ENCODE peak calls at places on chromosomes 2 and 18, in seven cellular contexts. Z, P, Q, D, I, O and G are unnamed samples. For H3K4me1, the result is how much of the 10 kb centered on the place peaks cover.

GRCh38 chr2:144331652-144332355 is 188.1 kb downstream of the ZEB2 start:
- DNase-seq in Z (no peak), D (peak), Q (no peak), I (peak), P (no peak), O (no peak), G (no peak)

GRCh38 chr18:12744103-12744502 is 41.3 kb downstream of the PSMG2 start:
- DNase-seq in O (no peak), I (peak), D (peak), Q (no peak), P (no peak), Z (no peak), G (peak)

GRCh38 chr2:74414913-74415761 is 6.3 kb downstream of the C2orf81 start:
- DNase-seq in P (peak), D (peak), Q (no peak), O (peak), I (peak), Z (peak), G (peak)

GRCh38 chr2:9156483-9156882 is 50.1 kb upstream of the ASAP2 start:
- DNase-seq in Q (no peak), O (no peak), P (no peak), Z (no peak), I (no peak), D (no peak), G (no peak)

GRCh38 chr2:58879834-58880233 is 638.7 kb upstream of the FANCL start:
- DNase-seq in Z (no peak), I (no peak), O (no peak), D (no peak), Q (no peak), P (no peak), G (no peak)

GRCh38 chr2:241304039-241304670 is 11.3 kb downstream of the HDLBP start:
- DNase-seq in P (no peak), I (no peak), Z (no peak), Q (no peak), D (no peak), O (no peak), G (no peak)

GRCh38 chr18:67710639-67711038 is 194.1 kb upstream of the DSEL start:
- DNase-seq in P (no peak), O (no peak), Z (no peak), Q (no peak), D (no peak), I (peak), G (no peak)

GRCh38 chr2:73985318-73986084 is 791 bp downstream of the TET3 start:
- DNase-seq in I (peak), O (peak), D (no peak), P (peak), Z (peak), Q (no peak), G (peak)

GRCh38 chr2:112463256-112463655 is 18.7 kb upstream of the TTL start:
- DNase-seq in P (no peak), O (no peak), Q (no peak), Z (no peak), D (no peak), I (no peak), G (no peak)

GRCh38 chr2:112462178-112462577 is 19.8 kb upstream of the TTL start:
- DNase-seq in P (no peak), O (no peak), Z (no peak), D (no peak), I (no peak), Q (no peak), G (no peak)

GRCh38 chr2:112465373-112465772 is 16.6 kb upstream of the TTL start:
- DNase-seq in Z (no peak), P (no peak), O (no peak), Q (no peak), I (peak), D (peak), G (no peak)
- TF ChIP-seq CTCF in Z (no peak), P (no peak), O (peak), Q (no peak), I (peak), D (peak), G (peak)

GRCh38 chr2:60440080-60440753 is 113.2 kb downstream of the BCL11A start:
- DNase-seq in I (no peak), Z (no peak), O (no peak), P (no peak), Q (no peak), D (no peak), G (no peak)
- H3K4me1 ChIP-seq in I (under half), Z (under half), O (under half), P (under half), Q (under half), D (under half), G (under half)

GRCh38 chr2:70202236-70202806 is 11.5 kb upstream of the C2orf42 start:
- DNase-seq in O (no peak), I (no peak), P (no peak), Z (no peak), Q (no peak), D (no peak), G (no peak)

GRCh38 chr2:70201831-70202230 is 11.0 kb upstream of the C2orf42 start:
- DNase-seq in O (no peak), Z (no peak), D (no peak), I (no peak), P (no peak), Q (no peak), G (no peak)

GRCh38 chr2:70201225-70201768 is 10.5 kb upstream of the C2orf42 start:
- DNase-seq in Z (no peak), I (no peak), P (no peak), D (no peak), Q (no peak), O (no peak), G (no peak)

GRCh38 chr2:70203086-70203485 is 12.3 kb upstream of the C2orf42 start:
- DNase-seq in Q (no peak), O (no peak), I (no peak), P (no peak), D (no peak), Z (no peak), G (no peak)

GRCh38 chr2:70204452-70204851 is 13.6 kb upstream of the C2orf42 start:
- DNase-seq in P (no peak), Q (no peak), I (no peak), O (no peak), D (no peak), Z (no peak), G (no peak)
- H3K4me3 ChIP-seq in P (no peak), Q (no peak), I (no peak), O (no peak), D (no peak), Z (no peak), G (no peak)

GRCh38 chr2:176093889-176094232 is 1.3 kb downstream of the HOXD13 start:
- DNase-seq in D (no peak), I (no peak), O (no peak), Z (no peak), Q (no peak), P (no peak), G (no peak)

GRCh38 chr2:176091329-176092258 is 927 bp upstream of the HOXD13 start:
- DNase-seq in Z (no peak), Q (no peak), O (no peak), D (no peak), I (peak), P (no peak), G (no peak)

GRCh38 chr2:176092270-176093144 is at the start of gene HOXD13:
- DNase-seq in O (no peak), Q (no peak), P (peak), I (peak), D (no peak), Z (no peak), G (peak)

GRCh38 chr2:176094307-176094706 is 1.8 kb downstream of the HOXD13 start:
- DNase-seq in O (no peak), D (no peak), P (no peak), Z (no peak), I (no peak), Q (no peak), G (no peak)

DNA sequence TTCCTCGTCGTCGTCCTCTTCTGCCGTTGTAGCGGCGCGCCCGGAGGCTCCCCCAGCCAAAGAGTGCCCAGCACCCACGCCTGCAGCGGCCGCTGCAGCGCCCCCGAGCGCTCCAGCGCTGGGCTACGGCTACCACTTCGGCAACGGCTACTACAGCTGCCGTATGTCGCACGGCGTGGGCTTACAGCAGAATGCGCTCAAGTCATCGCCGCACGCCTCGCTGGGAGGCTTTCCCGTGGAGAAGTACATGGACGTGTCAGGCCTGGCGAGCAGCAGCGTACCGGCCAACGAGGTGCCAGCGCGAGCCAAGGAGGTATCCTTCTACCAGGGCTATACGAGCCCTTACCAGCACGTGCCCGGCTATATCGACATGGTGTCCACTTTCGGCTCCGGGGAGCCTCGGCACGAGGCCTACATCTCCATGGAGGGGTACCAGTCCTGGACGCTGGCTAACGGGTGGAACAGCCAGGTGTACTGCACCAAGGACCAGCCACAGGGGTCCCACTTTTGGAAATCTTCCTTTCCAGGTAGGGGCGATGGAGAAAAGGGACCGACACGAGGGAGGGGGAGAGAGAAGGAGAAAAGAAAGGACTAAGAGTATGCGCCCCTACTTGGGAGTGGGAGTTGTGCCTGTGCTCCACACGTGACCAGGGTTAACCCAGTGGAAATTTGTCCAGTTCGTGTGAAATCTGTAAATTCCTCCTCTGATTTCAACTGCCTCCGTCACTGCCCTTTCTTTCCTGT is 796 bp downstream of the HOXD13 start:
- DNase-seq in I (no peak), P (peak), D (no peak), O (no peak), Q (no peak), Z (no peak), G (no peak)
- TF ChIP-seq CTCF in I (no peak), P (no peak), D (no peak), O (no peak), Q (no peak), Z (no peak), G (no peak)

GRCh38 chr2:20577495-20578235 is 73.2 kb downstream of the HS1BP3 start:
- DNase-seq in I (no peak), Q (no peak), Z (no peak), P (peak), O (peak), D (peak), G (no peak)

GRCh38 chr2:20578895-20579825 is 71.7 kb downstream of the HS1BP3 start:
- DNase-seq in O (peak), I (peak), Q (peak), Z (no peak), P (peak), D (peak), G (peak)

GRCh38 chr2:20576598-20577115 is 74.2 kb downstream of the HS1BP3 start:
- DNase-seq in P (no peak), O (no peak), I (no peak), Q (peak), Z (no peak), D (no peak), G (no peak)

GRCh38 chr2:20579866-20580265 is 71.0 kb downstream of the HS1BP3 start:
- DNase-seq in O (peak), Z (no peak), P (peak), D (no peak), I (no peak), Q (peak), G (peak)

DNA sequence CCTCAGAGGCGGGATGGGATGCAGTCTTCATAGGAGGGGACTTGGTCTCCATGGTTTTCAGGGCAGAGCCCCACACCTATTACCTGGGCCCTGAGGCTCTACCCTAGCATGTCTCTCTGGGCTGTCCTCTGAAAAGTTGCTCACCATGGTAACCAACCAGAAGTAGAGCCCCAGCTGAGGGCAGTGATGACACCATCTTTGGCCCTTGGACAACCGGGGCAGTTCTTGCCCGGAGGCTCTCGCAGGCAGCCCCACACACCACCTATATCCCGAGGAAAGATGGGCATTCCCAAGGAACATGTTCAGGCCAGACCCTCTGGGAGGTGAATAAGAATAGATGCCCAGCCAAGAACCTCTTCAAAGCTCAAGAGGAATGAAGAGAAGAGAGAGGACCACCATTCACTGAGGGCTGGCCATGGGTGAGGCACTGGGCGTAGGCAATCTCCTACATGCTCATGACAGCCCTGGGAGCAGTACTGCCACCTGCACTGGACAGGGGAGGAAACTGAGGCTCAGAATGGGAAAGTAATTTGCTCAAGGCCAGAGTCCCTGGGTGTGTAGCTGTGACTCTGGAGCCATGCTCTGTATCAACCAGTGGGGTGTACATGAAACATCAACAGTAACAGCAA is 72.5 kb downstream of the HS1BP3 start:
- DNase-seq in O (peak), D (no peak), Q (no peak), P (no peak), Z (no peak), I (no peak), G (no peak)
- H3K4me1 ChIP-seq in O (half or more), D (under half), Q (under half), P (half or more), Z (under half), I (under half), G (under half)

GRCh38 chr2:168804214-168804613 is 1.8 kb downstream of the NOSTRIN start:
- DNase-seq in Z (no peak), Q (no peak), I (no peak), P (no peak), D (no peak), O (no peak), G (no peak)
- H3K4me3 ChIP-seq in Z (peak), Q (no peak), I (no peak), P (no peak), D (no peak), O (peak), G (no peak)

GRCh38 chr2:174465327-174465726 is 21.5 kb downstream of the GPR155 start:
- DNase-seq in Z (no peak), O (no peak), D (no peak), I (peak), P (no peak), Q (no peak), G (peak)
- TF ChIP-seq CTCF in Z (no peak), O (peak), D (no peak), I (peak), P (no peak), Q (no peak), G (no peak)

GRCh38 chr2:101116841-101117552 is 34.2 kb downstream of the TBC1D8 start:
- DNase-seq in O (no peak), Q (no peak), D (no peak), Z (no peak), I (no peak), P (no peak), G (no peak)
- H3K4me1 ChIP-seq in O (half or more), Q (under half), D (under half), Z (half or more), I (under half), P (half or more), G (under half)

GRCh38 chr2:201235865-201236811 is 24.2 kb upstream of the CASP8 start:
- DNase-seq in D (peak), I (peak), P (peak), Z (peak), O (peak), Q (no peak), G (peak)
- H3K4me3 ChIP-seq in D (no peak), I (no peak), P (no peak), Z (peak), O (no peak), Q (peak), G (no peak)

DNA sequence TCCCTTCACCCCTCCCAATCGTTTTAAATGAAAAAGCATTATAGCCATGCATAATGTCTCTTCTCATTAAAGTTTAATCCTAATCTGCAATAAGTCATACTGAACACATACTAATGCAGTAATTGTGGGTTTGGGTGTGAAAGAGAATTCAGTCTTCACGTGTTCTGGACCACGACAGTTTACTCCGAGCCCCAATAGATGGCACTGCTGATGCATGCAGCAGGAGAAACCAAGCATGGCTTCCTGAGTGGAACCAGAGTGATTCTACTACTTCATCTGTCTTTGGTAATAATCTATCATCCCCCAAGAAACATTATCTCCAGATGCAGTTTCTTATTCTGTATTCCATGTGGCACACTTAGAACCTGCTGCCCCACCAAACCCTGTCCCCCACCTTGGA is 47.0 kb upstream of the LAMA1 start:
- DNase-seq in Q (no peak), Z (no peak), I (peak), O (no peak), P (no peak), D (no peak), G (no peak)
- TF ChIP-seq CTCF in Q (peak), Z (no peak), I (peak), O (peak), P (peak), D (peak), G (peak)